ENCODE peak calls at places on chromosomes 5 and 9, in nine cellular contexts. Z is lower lobe of right lung, G is SK-N-MC, F is left ventricle myocardium inferior, E is heart left ventricle, K is IMR-90, I is neural progenitor cell, P is brain microvascular endothelial cell, S is HFF-Myc. Q is an unnamed sample.
A peak's percentile ranks its signal among the peaks of the same experiment; 100 is the strongest.

GRCh38 chr5:100644206-100644605 is 109.0 kb downstream of the FAM174A start:
- DNase-seq in Z (no peak), G (no peak), F (no peak), E (no peak), K (no peak), I (no peak), P (no peak), S (no peak), Q (no peak)

GRCh38 chr5:116084231-116084630 is 594 bp upstream of the COMMD10 start:
- DNase-seq in Z (no peak), G (no peak), F (no peak), E (no peak), K (peak; percentile 29), I (peak; percentile 32), P (no peak), S (no peak), Q (peak; percentile 30)

GRCh38 chr9:131290039-131290766 is 680 bp downstream of the PLPP7 start:
- DNase-seq in Z (no peak), G (no peak), F (no peak), E (no peak), K (no peak), I (no peak), P (no peak), S (no peak), Q (no peak)

GRCh38 chr5:79595086-79595485 is 17.2 kb upstream of the TENT2 start:
- DNase-seq in Z (no peak), G (no peak), F (no peak), E (no peak), K (no peak), I (no peak), P (no peak), S (no peak), Q (no peak)

GRCh38 chr5:133050500-133050899 is 1.3 kb upstream of the HSPA4 start:
- DNase-seq in Z (no peak), G (no peak), F (no peak), E (no peak), K (no peak), I (no peak), P (no peak), S (no peak), Q (no peak)

GRCh38 chr9:122218885-122219855 is 9.6 kb downstream of the LHX6 start:
- DNase-seq in Z (no peak), G (no peak), F (no peak), E (no peak), K (peak; percentile 26), I (peak; percentile 68), P (no peak), S (no peak), Q (no peak)

GRCh38 chr5:122093415-122093814 is 15.4 kb upstream of the LOX start:
- DNase-seq in Z (no peak), G (no peak), F (no peak), E (no peak), K (peak; percentile 95), I (no peak), P (peak; percentile 73), S (no peak), Q (peak; percentile 81)

GRCh38 chr5:119828536-119828935 is 199.2 kb downstream of the FAM170A start:
- DNase-seq in Z (no peak), G (no peak), F (no peak), E (no peak), K (no peak), I (no peak), P (no peak), S (no peak), Q (no peak)

GRCh38 chr9:92726971-92727715 is 37.5 kb downstream of the BICD2 start:
- DNase-seq in Z (no peak), G (no peak), F (peak; percentile 52), E (peak; percentile 65), K (peak; percentile 56), I (peak; percentile 56), P (peak; percentile 53), S (no peak), Q (peak; percentile 31)

GRCh38 chr5:123512631-123513461 is 869 bp downstream of the CSNK1G3 start:
- DNase-seq in Z (peak; percentile 57), G (no peak), F (peak; percentile 31), E (peak; percentile 24), K (peak; percentile 30), I (peak; percentile 56), P (peak; percentile 25), S (no peak), Q (peak; percentile 27)

GRCh38 chr9:113882636-113883164 is 6.6 kb downstream of the ZNF618 start:
- DNase-seq in Z (no peak), G (no peak), F (no peak), E (no peak), K (no peak), I (no peak), P (no peak), S (no peak), Q (no peak)

GRCh38 chr9:120403543-120403856 is 176.5 kb downstream of the CDK5RAP2 start:
- DNase-seq in Z (no peak), G (no peak), F (no peak), E (no peak), K (no peak), I (no peak), P (no peak), S (no peak), Q (no peak)

GRCh38 chr5:148809781-148810524 is 16.5 kb upstream of the ADRB2 start:
- DNase-seq in Z (no peak), G (no peak), F (no peak), E (no peak), K (no peak), I (no peak), P (no peak), S (no peak), Q (no peak)

GRCh38 chr5:148808864-148809642 is 17.4 kb upstream of the ADRB2 start:
- DNase-seq in Z (peak; percentile 78), G (no peak), F (peak; percentile 22), E (peak; percentile 32), K (no peak), I (no peak), P (no peak), S (no peak), Q (no peak)

GRCh38 chr5:148807845-148808244 is 18.6 kb upstream of the ADRB2 start:
- DNase-seq in Z (peak; percentile 51), G (no peak), F (no peak), E (no peak), K (no peak), I (no peak), P (peak; percentile 29), S (no peak), Q (peak; percentile 18)

GRCh38 chr5:148806520-148806931 is 19.9 kb upstream of the ADRB2 start:
- DNase-seq in Z (no peak), G (no peak), F (no peak), E (no peak), K (no peak), I (no peak), P (no peak), S (no peak), Q (no peak)

GRCh38 chr5:148810821-148811220 is 15.6 kb upstream of the ADRB2 start:
- DNase-seq in Z (no peak), G (no peak), F (no peak), E (no peak), K (no peak), I (no peak), P (no peak), S (no peak), Q (no peak)
- H3K4me3 ChIP-seq in Z (no peak overlapping the region), G (no peak overlapping the region), F (no peak overlapping the region), E (no peak overlapping the region), K (no peak overlapping the region), I (no peak overlapping the region), P (no peak overlapping the region), S (no peak overlapping the region), Q (no peak overlapping the region)

DNA sequence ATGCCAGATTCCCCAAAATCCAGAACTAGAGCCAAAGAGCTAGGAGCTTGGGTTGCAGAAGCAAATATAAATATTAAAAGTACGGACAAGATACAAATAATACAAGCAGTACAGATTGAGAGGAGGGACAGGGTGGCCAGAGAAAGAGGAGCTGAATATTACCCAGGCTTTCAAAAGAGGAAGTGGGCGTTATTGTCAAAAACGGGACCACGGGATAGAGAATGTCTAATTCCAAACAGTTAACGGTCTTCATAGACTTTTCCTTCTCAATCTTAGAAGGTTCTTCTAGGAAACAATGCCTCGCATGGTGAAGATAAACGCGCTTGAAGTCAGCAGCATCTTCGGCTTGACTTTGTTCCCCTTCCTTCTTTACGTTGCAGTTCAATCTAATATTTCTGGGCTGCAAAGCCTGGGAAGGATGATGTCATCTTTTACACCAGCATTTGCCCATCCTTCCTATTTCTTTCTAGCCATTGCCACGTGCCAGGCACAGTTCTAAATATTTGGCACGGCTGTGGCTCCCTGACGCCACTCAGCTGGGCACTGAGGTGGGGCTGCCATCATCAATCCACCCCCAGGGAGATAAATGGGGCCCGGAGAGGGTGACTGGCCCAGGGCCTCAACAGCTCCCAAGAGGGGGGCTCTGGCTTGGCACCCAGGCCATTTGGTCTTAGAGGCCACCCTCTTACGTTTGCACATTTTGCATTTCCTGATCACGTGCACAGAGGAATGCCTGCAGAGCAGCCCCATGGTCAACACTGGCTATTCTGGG is 16.3 kb upstream of the OLFM1 start:
- DNase-seq in Z (no peak), G (no peak), F (no peak), E (no peak), K (no peak), I (no peak), P (no peak), S (no peak), Q (no peak)
- H3K4me3 ChIP-seq in Z (no peak overlapping the region), G (no peak overlapping the region), F (no peak overlapping the region), E (no peak overlapping the region), K (no peak overlapping the region), I (no peak overlapping the region), P (no peak overlapping the region), S (no peak overlapping the region), Q (no peak overlapping the region)

GRCh38 chr9:112261133-112261532 is 72.3 kb downstream of the PTBP3 start:
- DNase-seq in Z (no peak), G (no peak), F (no peak), E (no peak), K (peak; percentile 49), I (no peak), P (no peak), S (no peak), Q (no peak)
- H3K4me3 ChIP-seq in Z (no peak overlapping the region), G (no peak overlapping the region), F (no peak overlapping the region), E (no peak overlapping the region), K (no peak overlapping the region), I (no peak overlapping the region), P (no peak overlapping the region), S (no peak overlapping the region), Q (no peak overlapping the region)

GRCh38 chr5:179817071-179817840 is 3.4 kb upstream of the SQSTM1 start:
- DNase-seq in Z (peak; percentile 60), G (no peak), F (no peak), E (no peak), K (no peak), I (peak; percentile 52), P (no peak), S (no peak), Q (no peak)
- H3K4me3 ChIP-seq in Z (peak overlapping the region; percentile 60), G (no peak overlapping the region), F (peak overlapping the region; percentile 72), E (peak overlapping the region; percentile 63), K (no peak overlapping the region), I (peak overlapping the region; percentile 52), P (peak overlapping the region; percentile 45), S (no peak overlapping the region), Q (peak overlapping the region; percentile 31)

GRCh38 chr5:159252195-159252594 is 10.9 kb upstream of the UBLCP1 start:
- DNase-seq in Z (no peak), G (no peak), F (no peak), E (no peak), K (no peak), I (no peak), P (no peak), S (no peak), Q (no peak)
- H3K4me3 ChIP-seq in Z (no peak overlapping the region), G (no peak overlapping the region), F (no peak overlapping the region), E (no peak overlapping the region), K (no peak overlapping the region), I (no peak overlapping the region), P (no peak overlapping the region), S (no peak overlapping the region), Q (no peak overlapping the region)

Q was measured in astrocyte of the spinal cord.